ENCODE peak calls at places on chromosomes 6 and 20, in seven cellular contexts. C is globus pallidus; B is ACHN; L is T1000; U is left cardiac atrium; K is activated CD8-positive, alpha-beta T cell treated with anti-CD3 and anti-CD28 coated beads, Interleukin-2, amount 10 ng/mL, durations not matched to agents 7 days and 5 days; I is brain microvascular endothelial cell. E is an unnamed sample.

GRCh38 chr6:107866606-107867301 is 42.6 kb upstream of the SCML4 start:
- DNase-seq in C (peak), B (peak), L (no peak), U (no peak), K (peak), I (peak), E (peak)

GRCh38 chr6:125008261-125008671 is 46.0 kb downstream of the RNF217 start:
- DNase-seq in C (no peak), B (peak), L (no peak), U (no peak), K (no peak), I (peak), E (no peak)

GRCh38 chr20:51233345-51233744 is 210.4 kb upstream of the KCNG1 start:
- DNase-seq in C (no peak), B (no peak), L (no peak), U (no peak), K (no peak), I (no peak), E (no peak)

GRCh38 chr6:108648186-108648585 is 87.5 kb downstream of the FOXO3 start:
- DNase-seq in C (no peak), B (no peak), L (no peak), U (no peak), K (no peak), I (no peak), E (no peak)

GRCh38 chr6:6856538-6857523 is 250.9 kb upstream of the RREB1 start:
- DNase-seq in C (peak), B (no peak), L (no peak), U (peak), K (peak), I (peak), E (no peak)

GRCh38 chr6:31661867-31662723 is 1.5 kb upstream of the C6orf47 start:
- DNase-seq in C (no peak), B (no peak), L (no peak), U (no peak), K (no peak), I (no peak), E (no peak)

GRCh38 chr20:13099676-13100075 is 90.9 kb downstream of the SPTLC3 start:
- DNase-seq in C (no peak), B (no peak), L (no peak), U (no peak), K (no peak), I (no peak), E (no peak)

GRCh38 chr6:111995409-111995808 is 58.5 kb upstream of the CCN6 start:
- DNase-seq in C (no peak), B (no peak), L (no peak), U (no peak), K (no peak), I (no peak), E (no peak)

GRCh38 chr6:156710479-156710878 is 66.7 kb upstream of the ARID1B start:
- DNase-seq in C (no peak), B (no peak), L (no peak), U (no peak), K (no peak), I (no peak), E (no peak)

GRCh38 chr20:12207875-12208274 is 290.2 kb downstream of the BTBD3 start:
- DNase-seq in C (no peak), B (peak), L (peak), U (no peak), K (no peak), I (peak), E (peak)

GRCh38 chr20:63123326-63123725 is 92.6 kb downstream of the YTHDF1 start:
- DNase-seq in C (no peak), B (no peak), L (no peak), U (peak), K (no peak), I (no peak), E (no peak)